ENCODE peak calls at places on chromosomes 2 and 18, in six cellular contexts. Z, M, J, Y, R and I are unnamed samples.

GRCh38 chr2:235516257-235516656 is 22.4 kb downstream of the AGAP1 start:
- DNase-seq in Z (no peak), M (no peak), J (no peak), Y (no peak), R (no peak), I (no peak)

GRCh38 chr18:23805898-23806297 is 116.6 kb downstream of the LAMA3 start:
- DNase-seq in Z (no peak), M (no peak), J (no peak), Y (no peak), R (no peak), I (no peak)

GRCh38 chr2:203534486-203535077 is 519 bp downstream of the RAPH1 start:
- DNase-seq in Z (no peak), M (no peak), J (peak), Y (peak), R (no peak), I (peak)

GRCh38 chr2:108607706-108608301 is 73.5 kb downstream of the LIMS1 start:
- DNase-seq in Z (no peak), M (peak), J (no peak), Y (peak), R (no peak), I (no peak)

GRCh38 chr18:9824474-9824832 is 61.3 kb upstream of the TXNDC2 start:
- DNase-seq in Z (no peak), M (no peak), J (no peak), Y (no peak), R (no peak), I (no peak)

GRCh38 chr2:150872919-150873772 is 385.7 kb upstream of the RND3 start:
- DNase-seq in Z (no peak), M (no peak), J (no peak), Y (no peak), R (no peak), I (no peak)

GRCh38 chr2:138030459-138030858 is 66.2 kb downstream of the HNMT start:
- DNase-seq in Z (no peak), M (no peak), J (no peak), Y (no peak), R (peak), I (no peak)

GRCh38 chr2:20596973-20597867 is 53.7 kb downstream of the HS1BP3 start:
- DNase-seq in Z (no peak), M (no peak), J (no peak), Y (peak), R (no peak), I (no peak)

GRCh38 chr2:105388971-105389381 is 9.9 kb downstream of the FHL2 start:
- DNase-seq in Z (no peak), M (no peak), J (no peak), Y (no peak), R (no peak), I (no peak)

GRCh38 chr18:2979871-2980606 is 32.9 kb downstream of the LPIN2 start:
- DNase-seq in Z (no peak), M (no peak), J (no peak), Y (no peak), R (no peak), I (no peak)

GRCh38 chr2:164700390-164700789 is 79.1 kb upstream of the GRB14 start:
- DNase-seq in Z (no peak), M (no peak), J (no peak), Y (no peak), R (no peak), I (no peak)

GRCh38 chr2:103959174-103960125 is 894.5 kb upstream of the POU3F3 start:
- DNase-seq in Z (peak), M (no peak), J (no peak), Y (peak), R (no peak), I (no peak)

GRCh38 chr2:167404896-167405295 is 516.6 kb downstream of the XIRP2 start:
- DNase-seq in Z (no peak), M (no peak), J (no peak), Y (no peak), R (no peak), I (no peak)

GRCh38 chr2:97871096-97871780 is 124.5 kb downstream of the TMEM131 start:
- DNase-seq in Z (no peak), M (no peak), J (no peak), Y (peak), R (no peak), I (no peak)

GRCh38 chr2:211391206-211391605 is 834.8 kb downstream of the CPS1 start:
- DNase-seq in Z (no peak), M (no peak), J (no peak), Y (no peak), R (no peak), I (no peak)

GRCh38 chr2:129467012-129467779 is 512.3 kb upstream of the RAB6C start:
- DNase-seq in Z (no peak), M (no peak), J (no peak), Y (no peak), R (no peak), I (no peak)

GRCh38 chr2:201538025-201538424 is 86.5 kb downstream of the STRADB start:
- DNase-seq in Z (no peak), M (no peak), J (no peak), Y (no peak), R (no peak), I (no peak)

GRCh38 chr18:45753251-45753650 is 29.3 kb downstream of the SLC14A1 start:
- DNase-seq in Z (no peak), M (no peak), J (no peak), Y (no peak), R (no peak), I (no peak)

GRCh38 chr2:15412309-15412708 is 148.8 kb downstream of the NBAS start:
- DNase-seq in Z (no peak), M (no peak), J (no peak), Y (no peak), R (no peak), I (no peak)

GRCh38 chr2:190657474-190658252 is 8.8 kb downstream of the NAB1 start:
- DNase-seq in Z (no peak), M (no peak), J (no peak), Y (no peak), R (no peak), I (no peak)

GRCh38 chr2:105294844-105295481 is 34.6 kb downstream of the TGFBRAP1 start:
- DNase-seq in Z (peak), M (peak), J (peak), Y (peak), R (no peak), I (no peak)

GRCh38 chr2:136919682-136920081 is 154.3 kb downstream of the THSD7B start:
- DNase-seq in Z (no peak), M (no peak), J (no peak), Y (no peak), R (no peak), I (no peak)

GRCh38 chr2:34229998-34230397 is 630.9 kb upstream of the FAM98A start:
- DNase-seq in Z (no peak), M (no peak), J (no peak), Y (no peak), R (no peak), I (no peak)

GRCh38 chr2:109429711-109430265 is 184.0 kb downstream of the SEPTIN10 start:
- DNase-seq in Z (no peak), M (no peak), J (no peak), Y (no peak), R (no peak), I (no peak)

GRCh38 chr2:36650031-36650430 is 46.5 kb upstream of the VIT start:
- DNase-seq in Z (no peak), M (no peak), J (no peak), Y (peak), R (no peak), I (peak)

GRCh38 chr2:131105950-131106801 is 1.0 kb downstream of the PLEKHB2 start:
- DNase-seq in Z (no peak), M (peak), J (no peak), Y (peak), R (peak), I (no peak)

GRCh38 chr2:85656468-85656867 is 11.5 kb downstream of the SFTPB start:
- DNase-seq in Z (no peak), M (no peak), J (no peak), Y (no peak), R (no peak), I (no peak)

GRCh38 chr2:148794558-148794957 is 80.5 kb upstream of the KIF5C start:
- DNase-seq in Z (no peak), M (no peak), J (no peak), Y (no peak), R (no peak), I (no peak)

GRCh38 chr2:239441261-239441701 is 40.5 kb upstream of the HDAC4 start:
- DNase-seq in Z (no peak), M (no peak), J (no peak), Y (no peak), R (no peak), I (no peak)

GRCh38 chr2:25983735-25984134 is 1.4 kb upstream of the KIF3C start:
- DNase-seq in Z (no peak), M (no peak), J (no peak), Y (no peak), R (no peak), I (no peak)

GRCh38 chr18:28834889-28835288 is 658.0 kb upstream of the CDH2 start:
- DNase-seq in Z (no peak), M (no peak), J (no peak), Y (no peak), R (no peak), I (no peak)

GRCh38 chr2:127874378-127875271 is 11.1 kb downstream of the AMMECR1L start:
- DNase-seq in Z (no peak), M (no peak), J (no peak), Y (no peak), R (no peak), I (no peak)

GRCh38 chr2:224518806-224519580 is 66.2 kb downstream of the CUL3 start:
- DNase-seq in Z (no peak), M (no peak), J (no peak), Y (no peak), R (no peak), I (no peak)

GRCh38 chr2:83850071-83850725 is 608.9 kb downstream of the SUCLG1 start:
- DNase-seq in Z (no peak), M (no peak), J (no peak), Y (no peak), R (no peak), I (no peak)

GRCh38 chr2:218785103-218785502 is 3.2 kb downstream of the CYP27A1 start:
- DNase-seq in Z (no peak), M (no peak), J (no peak), Y (peak), R (no peak), I (no peak)

GRCh38 chr2:74491671-74492544 is 7.5 kb downstream of the LBX2 start:
- DNase-seq in Z (no peak), M (no peak), J (no peak), Y (no peak), R (no peak), I (no peak)

GRCh38 chr2:160703648-160704585 is 210.3 kb upstream of the RBMS1 start:
- DNase-seq in Z (no peak), M (no peak), J (no peak), Y (no peak), R (peak), I (no peak)

DNA sequence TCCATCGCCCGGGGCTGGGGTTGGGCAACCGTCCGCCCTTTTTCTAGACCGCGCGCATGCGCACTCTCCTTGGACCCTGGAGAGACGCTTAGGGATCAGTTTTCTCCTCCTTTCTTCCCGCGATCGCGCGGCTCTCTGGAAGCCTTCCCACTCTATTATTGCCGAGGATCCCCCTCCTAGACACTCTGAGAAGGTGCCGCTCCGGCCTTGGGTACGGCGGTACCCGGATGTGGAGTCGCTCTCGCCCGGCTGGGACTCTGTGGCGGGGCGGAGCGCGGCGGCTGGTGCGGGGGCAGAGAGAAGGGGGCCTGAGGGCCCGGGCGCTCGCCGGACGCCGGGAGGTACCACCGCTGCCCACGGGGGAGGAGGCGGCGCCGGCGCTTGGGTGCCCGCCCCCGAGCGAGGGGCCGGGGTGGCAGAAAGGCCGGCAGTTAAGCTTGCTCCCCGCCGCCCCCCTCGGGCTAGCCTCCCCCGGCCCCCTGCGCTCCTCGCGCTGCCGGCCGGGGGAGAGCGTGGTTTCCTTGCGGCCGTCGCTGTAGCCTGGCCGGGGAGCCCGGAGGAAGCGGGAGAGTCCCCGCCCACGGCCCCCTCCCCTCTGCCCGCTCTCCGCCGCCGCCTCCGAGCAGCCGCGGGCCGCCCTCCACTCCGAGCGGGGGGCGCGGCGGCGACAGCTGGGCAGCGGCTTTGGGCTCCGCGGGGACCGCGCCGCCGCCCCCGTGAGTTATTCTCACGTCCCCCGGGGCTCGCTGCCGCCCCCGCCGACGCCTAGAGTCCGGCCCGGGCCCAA is at the start of gene MIB1:
- DNase-seq in Z (peak), M (peak), J (peak), Y (no peak), R (peak), I (peak)
- TF ChIP-seq POLR2A in Z (peak), M (peak), J (peak), Y (peak), R (peak), I (peak)

DNA sequence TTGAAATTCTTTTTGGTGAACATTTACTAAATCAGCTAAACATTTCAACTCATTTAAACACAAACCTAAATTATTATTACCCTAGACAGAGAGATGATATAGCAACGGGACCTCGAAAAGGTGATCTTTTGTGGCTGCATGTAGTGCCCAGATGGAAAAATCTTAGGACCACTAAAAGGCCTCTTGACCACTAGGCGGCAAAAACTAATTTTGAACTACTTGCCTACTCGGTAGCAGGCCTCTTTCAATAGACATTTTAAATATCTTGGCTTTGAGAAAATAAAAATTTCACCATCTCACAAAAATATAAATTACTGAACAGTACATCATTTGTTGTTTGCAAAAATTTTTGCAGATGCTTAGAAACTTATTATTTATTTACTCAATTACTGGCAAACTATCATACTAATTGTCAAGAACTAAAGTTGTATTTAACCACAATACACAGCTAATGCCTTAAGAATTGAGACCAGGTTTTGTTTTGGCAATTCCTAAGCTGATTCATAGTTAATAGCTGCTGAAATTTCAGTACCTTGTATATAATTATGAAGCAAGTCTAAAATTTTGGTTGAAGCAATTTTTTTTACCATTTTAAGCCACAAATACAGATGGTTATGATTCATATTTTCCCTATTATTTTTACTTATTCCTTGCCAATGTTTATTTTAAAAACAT is 9.4 kb downstream of the COL3A1 start:
- DNase-seq in Z (no peak), M (no peak), J (no peak), Y (peak), R (no peak), I (no peak)
- TF ChIP-seq POLR2AphosphoS5 in Z (no peak), M (no peak), J (no peak), Y (no peak), R (no peak), I (no peak)

GRCh38 chr2:223010641-223011040 is 41.3 kb upstream of the KCNE4 start:
- DNase-seq in Z (no peak), M (no peak), J (no peak), Y (no peak), R (no peak), I (no peak)
- TF ChIP-seq TAF1 in Z (no peak), M (no peak), J (no peak), Y (no peak), R (no peak), I (no peak)

GRCh38 chr2:171874963-171875362 is 19.1 kb downstream of the SLC25A12 start:
- DNase-seq in Z (no peak), M (no peak), J (no peak), Y (no peak), R (no peak), I (no peak)
- TF ChIP-seq POLR2A in Z (no peak), M (no peak), J (no peak), Y (no peak), R (no peak), I (no peak)

DNA sequence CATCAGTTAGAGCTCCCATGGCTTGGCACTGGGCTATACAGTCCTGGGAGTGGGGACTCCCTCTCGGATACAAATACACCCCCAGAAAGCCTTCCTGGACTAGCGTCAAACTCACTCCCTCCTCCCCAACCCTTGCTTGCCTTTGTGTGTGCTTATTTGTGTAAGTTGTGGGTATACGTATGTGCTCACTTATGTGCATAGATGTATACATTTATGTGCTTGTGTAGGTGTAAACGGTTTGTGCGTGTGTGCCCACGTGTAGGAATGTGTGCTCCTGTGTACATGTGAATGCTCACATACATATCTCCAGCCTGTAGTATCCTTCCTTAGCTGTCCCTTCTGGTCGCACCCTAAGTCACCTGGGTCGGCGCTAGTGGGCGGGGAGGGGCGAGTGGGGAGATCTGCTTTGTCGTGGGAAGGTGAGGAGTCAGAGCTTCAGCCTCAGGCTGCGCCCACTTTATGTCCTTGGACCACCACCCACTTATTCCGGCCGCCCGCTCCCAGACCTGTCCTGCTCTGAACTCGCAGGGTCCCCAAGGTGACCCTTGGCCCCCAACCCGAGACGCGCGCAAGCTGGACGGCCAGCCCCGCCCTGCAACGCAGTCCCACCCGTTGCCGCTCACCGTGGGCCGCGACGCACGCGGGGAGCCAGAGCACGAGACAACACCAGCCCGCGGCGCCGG is 427 bp downstream of the PRADC1 start:
- DNase-seq in Z (no peak), M (peak), J (no peak), Y (no peak), R (no peak), I (no peak)
- TF ChIP-seq POLR2AphosphoS5 in Z (no peak), M (no peak), J (no peak), Y (no peak), R (no peak), I (no peak)

GRCh38 chr2:42846932-42847595 is 54.7 kb upstream of the HAAO start:
- DNase-seq in Z (no peak), M (no peak), J (no peak), Y (no peak), R (no peak), I (no peak)
- TF ChIP-seq TAF1 in Z (no peak), M (no peak), J (no peak), Y (no peak), R (no peak), I (no peak)

GRCh38 chr2:215960825-215961224 is 52.5 kb downstream of the MREG start:
- DNase-seq in Z (no peak), M (no peak), J (no peak), Y (no peak), R (no peak), I (no peak)
- TF ChIP-seq POLR2A in Z (no peak), M (no peak), J (no peak), Y (no peak), R (no peak), I (no peak)

GRCh38 chr2:147600223-147600622 is 244.6 kb upstream of the ACVR2A start:
- DNase-seq in Z (no peak), M (no peak), J (no peak), Y (no peak), R (no peak), I (no peak)
- TF ChIP-seq POLR2AphosphoS5 in Z (no peak), M (no peak), J (no peak), Y (no peak), R (no peak), I (no peak)

GRCh38 chr2:118221952-118222594 is 133.8 kb downstream of the INSIG2 start:
- DNase-seq in Z (peak), M (peak), J (no peak), Y (peak), R (no peak), I (no peak)

GRCh38 chr2:118223487-118224136 is 135.3 kb downstream of the INSIG2 start:
- DNase-seq in Z (peak), M (no peak), J (no peak), Y (no peak), R (no peak), I (no peak)

GRCh38 chr2:118224144-118224887 is 136.0 kb downstream of the INSIG2 start:
- DNase-seq in Z (peak), M (no peak), J (peak), Y (no peak), R (no peak), I (peak)

GRCh38 chr2:118222643-118223486 is 134.6 kb downstream of the INSIG2 start:
- DNase-seq in Z (peak), M (no peak), J (no peak), Y (no peak), R (no peak), I (no peak)

DNA sequence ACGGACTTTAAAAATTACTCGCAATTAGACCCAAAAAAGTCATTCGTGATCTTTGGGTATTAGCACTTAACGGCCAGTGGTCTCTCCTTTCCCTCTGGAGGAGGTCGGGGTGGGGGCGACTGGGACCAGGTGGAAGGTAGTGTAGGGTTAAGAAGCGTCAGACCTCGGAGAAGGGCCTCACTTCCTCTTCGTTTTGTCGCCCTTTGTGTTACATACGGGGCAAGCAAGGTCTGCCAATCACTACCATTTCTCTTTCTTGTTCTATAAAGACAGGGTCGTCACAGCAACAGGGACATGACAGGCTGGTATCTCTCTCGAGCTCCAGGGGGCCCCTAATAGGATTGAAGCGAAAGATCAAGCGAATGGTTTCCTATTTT is 136.6 kb downstream of the INSIG2 start:
- DNase-seq in Z (no peak), M (no peak), J (no peak), Y (no peak), R (no peak), I (no peak)
- TF ChIP-seq TAF1 in Z (no peak), M (no peak), J (no peak), Y (no peak), R (no peak), I (no peak)